ENCODE peak calls at places on chromosomes 11 and 22, in six cellular contexts. Q is uterus, I is PC-3, L is mesenchymal stem cell, V is testis, A is mucosa of descending colon. B is an unnamed sample.

GRCh38 chr11:19200410-19201201 is 1.2 kb downstream of the CSRP3 start:
- DNase-seq in I (peak; percentile 89), V (no peak), A (peak; percentile 62), Q (no peak), L (no peak), B (no peak)

GRCh38 chr11:30488304-30488998 is 97.7 kb downstream of the MPPED2 start:
- DNase-seq in L (peak; percentile 61), I (peak; percentile 39), V (no peak), Q (no peak), A (peak; percentile 90), B (no peak)

GRCh38 chr22:45984316-45984916 is 7.5 kb upstream of the WNT7B start:
- DNase-seq in I (no peak), L (no peak), A (no peak), V (no peak), Q (no peak), B (no peak)

GRCh38 chr22:37060801-37061610 is 9.5 kb downstream of the KCTD17 start:
- DNase-seq in V (no peak), I (no peak), Q (no peak), L (no peak), A (no peak), B (no peak)

GRCh38 chr11:74388678-74389327 is 9.4 kb downstream of the PGM2L1 start:
- DNase-seq in Q (peak; percentile 42), V (peak; percentile 83), A (peak; percentile 94), I (peak; percentile 87), L (peak; percentile 66), B (peak; percentile 48)

GRCh38 chr11:78080084-78080817 is 589 bp upstream of the NDUFC2 start:
- DNase-seq in A (no peak), V (no peak), L (no peak), Q (no peak), I (no peak), B (no peak)

GRCh38 chr22:19844423-19845368 is 10.0 kb downstream of the GNB1L start:
- DNase-seq in I (peak; percentile 15), V (no peak), Q (no peak), L (peak; percentile 13), A (peak; percentile 16), B (no peak)

GRCh38 chr11:100445231-100445735 is 241.8 kb upstream of the ARHGAP42 start:
- DNase-seq in Q (no peak), L (no peak), I (peak; percentile 59), A (no peak), V (peak; percentile 31), B (no peak)

GRCh38 chr11:103338621-103339484 is 229.6 kb downstream of the DYNC2H1 start:
- DNase-seq in V (no peak), L (peak; percentile 25), Q (no peak), I (peak; percentile 48), A (no peak), B (no peak)

GRCh38 chr11:102163368-102163767 is 53.1 kb downstream of the YAP1 start:
- DNase-seq in I (no peak), Q (no peak), V (no peak), A (no peak), L (no peak), B (no peak)

GRCh38 chr22:50722716-50723428 is 15.1 kb upstream of the ACR start:
- DNase-seq in L (no peak), V (no peak), A (no peak), I (no peak), Q (no peak), B (no peak)

GRCh38 chr11:93614111-93614784 is 47.2 kb upstream of the CEP295 start:
- DNase-seq in L (no peak), A (no peak), Q (no peak), I (no peak), V (no peak), B (no peak)

GRCh38 chr11:65850217-65851082 is 7.5 kb downstream of the CFL1 start:
- DNase-seq in I (no peak), Q (no peak), L (no peak), V (no peak), A (no peak), B (no peak)

DNA sequence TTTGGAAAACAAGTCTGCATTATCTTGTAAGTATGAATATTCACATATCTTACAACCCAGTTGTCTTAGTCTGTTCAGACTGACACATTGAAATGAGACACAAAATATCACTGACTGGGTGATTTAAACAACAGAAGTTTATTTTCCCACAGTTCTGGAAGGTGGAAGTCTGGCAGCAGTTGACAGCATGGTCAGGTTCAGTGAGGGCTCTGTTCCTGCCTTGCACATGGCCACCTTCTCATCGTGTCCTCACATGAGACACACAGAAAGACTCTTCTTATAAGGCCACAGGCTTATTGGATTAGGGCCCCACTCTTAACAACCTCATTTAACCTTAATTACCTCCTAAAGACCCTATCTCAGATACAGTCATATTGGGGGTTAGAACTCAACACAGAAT is 5.4 kb upstream of the EIF3F start:
- DNase-seq in V (no peak), Q (no peak), A (no peak), I (no peak), L (no peak), B (no peak)
- H3K4me3 ChIP-seq in V (no peak overlapping the region), Q (no peak overlapping the region), A (no peak overlapping the region), I (no peak overlapping the region), L (no peak overlapping the region), B (no peak overlapping the region)

GRCh38 chr11:17186932-17187692 is 20.7 kb downstream of the PIK3C2A start:
- DNase-seq in I (no peak), V (no peak), Q (no peak), A (no peak), L (no peak), B (no peak)
- H3K36me3 ChIP-seq in I (peaks cover 7% of the 10 kb centered on the region), V (no peaks in the 10 kb centered on the region), Q (no peaks in the 10 kb centered on the region), A (no peaks in the 10 kb centered on the region), L (peaks cover 23% of the 10 kb centered on the region), B (no peaks in the 10 kb centered on the region)

DNA sequence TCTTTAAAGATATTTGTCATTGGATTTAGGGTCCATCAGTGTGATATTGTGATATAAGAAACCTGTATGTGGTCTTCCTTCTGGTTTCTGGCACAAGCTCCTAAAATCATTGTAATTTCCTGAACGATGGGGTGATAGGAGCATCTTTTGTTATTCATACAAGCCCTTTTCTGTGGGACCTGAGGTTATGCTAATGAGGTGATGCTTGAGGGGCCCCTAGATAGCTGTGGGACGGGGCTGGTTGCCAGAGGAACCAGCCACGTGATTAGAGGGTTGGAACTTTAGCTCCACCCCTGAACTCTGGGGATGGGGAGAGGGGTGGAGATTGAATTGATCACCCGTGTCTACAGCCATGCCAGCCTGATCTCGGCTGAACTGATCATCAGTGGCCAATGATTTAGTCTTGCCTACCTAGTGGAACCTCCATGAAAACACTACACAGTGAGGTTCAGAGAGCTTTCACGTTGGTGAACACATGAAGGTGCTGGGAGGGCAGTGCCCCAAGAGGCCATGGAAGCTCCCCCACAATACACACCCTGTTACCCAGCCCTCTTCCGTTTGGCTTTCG is 62.8 kb downstream of the BCR start:
- DNase-seq in Q (no peak), L (no peak), A (no peak), I (no peak), V (no peak), B (no peak)
- H3K4me1 ChIP-seq in Q (no peaks in the 10 kb centered on the region), L (peaks cover 32% of the 10 kb centered on the region), A (no peaks in the 10 kb centered on the region), I (peaks cover 6% of the 10 kb centered on the region), V (peaks cover 2% of the 10 kb centered on the region), B (peaks cover 2% of the 10 kb centered on the region)

GRCh38 chr22:25972397-25972796 is 196.9 kb upstream of the SEZ6L start:
- DNase-seq in L (no peak), Q (no peak), V (no peak), A (no peak), I (no peak), B (no peak)

GRCh38 chr22:25969901-25970300 is 199.4 kb upstream of the SEZ6L start:
- DNase-seq in V (no peak), A (no peak), Q (no peak), I (no peak), L (no peak), B (no peak)

GRCh38 chr22:25970348-25970995 is 198.8 kb upstream of the SEZ6L start:
- DNase-seq in L (no peak), I (no peak), V (no peak), A (peak; percentile 24), Q (no peak), B (no peak)

GRCh38 chr22:25969286-25969685 is 200.0 kb upstream of the SEZ6L start:
- DNase-seq in V (no peak), L (no peak), Q (no peak), I (no peak), A (no peak), B (no peak)

DNA sequence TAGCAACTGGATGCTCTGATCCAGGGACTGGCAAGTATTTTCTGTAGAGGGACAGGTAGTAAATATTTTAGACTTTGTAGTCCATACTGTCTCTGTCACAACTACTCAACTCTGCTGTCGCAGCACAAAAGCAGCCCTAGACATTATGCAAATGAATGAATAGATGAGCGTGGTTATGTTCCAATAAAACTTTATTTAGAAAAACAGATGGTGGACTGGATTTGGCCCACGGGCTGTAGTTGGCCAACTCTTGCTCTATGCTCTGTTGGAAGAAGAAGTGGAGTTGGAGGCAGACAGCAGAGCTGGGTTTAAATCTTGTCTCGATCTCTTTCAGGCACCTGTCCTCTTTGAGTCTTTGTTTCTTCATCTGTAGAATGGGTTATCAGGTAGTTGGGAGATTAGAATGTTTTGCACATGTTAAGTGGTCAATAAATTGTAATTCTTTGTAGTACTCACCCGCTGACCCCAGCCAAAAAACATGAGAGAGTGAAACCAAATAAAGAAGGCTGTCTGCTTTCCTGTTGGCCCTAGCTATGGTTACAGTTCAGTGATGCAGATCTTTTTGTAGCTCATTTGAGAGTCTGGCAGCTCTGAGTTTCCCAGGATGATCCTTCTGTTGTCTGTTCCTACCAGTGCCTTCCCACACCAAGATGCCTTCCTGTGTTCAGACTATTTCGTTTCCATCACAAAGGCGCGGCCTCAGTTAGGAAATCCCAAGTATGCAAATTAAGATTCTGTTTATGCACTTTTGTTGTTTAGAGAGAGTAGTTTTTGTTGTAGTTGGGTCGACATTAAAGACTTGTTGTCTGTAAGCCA is 198.1 kb upstream of the SEZ6L start:
- DNase-seq in A (no peak), V (no peak), Q (no peak), L (no peak), I (no peak), B (no peak)
- H3K4me3 ChIP-seq in A (no peak overlapping the region), V (no peak overlapping the region), Q (no peak overlapping the region), L (no peak overlapping the region), I (no peak overlapping the region), B (no peak overlapping the region)

GRCh38 chr11:119130662-119131061 is 9.3 kb downstream of the HINFP start:
- DNase-seq in V (no peak), L (peak; percentile 49), I (no peak), A (no peak), Q (no peak), B (no peak)
- H3K36me3 ChIP-seq in V (no peaks in the 10 kb centered on the region), L (peaks cover 66% of the 10 kb centered on the region), I (peaks cover 17% of the 10 kb centered on the region), A (peaks cover 11% of the 10 kb centered on the region), Q (no peaks in the 10 kb centered on the region), B (no peaks in the 10 kb centered on the region)

DNA sequence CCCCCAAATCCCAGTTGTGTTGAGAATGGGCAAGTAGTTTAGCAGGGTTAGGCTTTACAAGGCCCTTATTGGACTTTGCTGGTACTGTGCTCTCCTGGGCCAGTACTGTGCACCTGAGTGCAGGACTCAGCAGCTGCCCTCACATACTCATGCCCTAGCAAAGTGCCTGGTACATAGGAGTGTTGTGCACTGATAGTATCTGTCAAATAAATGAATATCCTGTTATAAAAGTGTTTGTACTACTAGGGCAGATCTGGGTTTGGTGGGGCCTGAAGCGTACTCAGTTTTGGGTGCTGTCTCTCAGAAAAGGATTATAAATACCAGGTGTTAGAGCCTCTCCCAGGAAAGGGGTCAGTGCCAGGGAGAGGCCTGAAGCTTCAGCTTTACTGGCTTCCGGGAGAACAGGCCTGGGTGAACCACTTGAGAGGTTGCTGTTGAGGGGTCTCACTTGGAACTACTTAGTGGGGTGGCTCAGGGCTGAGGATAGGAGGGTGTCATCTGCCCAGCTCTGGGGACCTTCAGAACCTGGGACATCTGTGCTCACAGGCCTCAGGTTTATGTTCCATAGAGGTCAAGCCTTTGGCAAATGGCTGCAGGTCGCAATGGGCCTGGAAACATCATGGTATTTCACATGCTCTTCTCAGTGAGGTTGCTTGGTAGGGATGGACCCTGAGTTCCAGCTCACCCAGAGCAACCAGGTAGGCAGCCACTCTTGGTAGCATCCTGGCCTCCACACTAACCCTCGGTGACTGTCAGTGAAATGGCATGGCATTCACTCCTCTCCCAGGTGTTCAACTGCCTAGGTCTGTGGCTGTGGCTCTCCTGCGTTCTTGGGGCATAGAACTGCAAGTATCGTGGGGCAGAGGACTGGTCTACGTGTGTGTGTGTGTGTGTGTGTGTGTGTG is 106.1 kb downstream of the ZBTB16 start:
- DNase-seq in V (no peak), Q (no peak), I (no peak), L (no peak), A (no peak), B (no peak)
- H3K4me1 ChIP-seq in V (peaks cover 92% of the 10 kb centered on the region), Q (peaks cover 69% of the 10 kb centered on the region), I (peaks cover 32% of the 10 kb centered on the region), L (peaks cover 14% of the 10 kb centered on the region), A (peaks cover 88% of the 10 kb centered on the region), B (peaks cover 72% of the 10 kb centered on the region)